ENCODE peak calls at places on chromosome 6, in ten cellular contexts. I is GM12891, J is right lobe of liver, R is stomach, C is adrenal gland, Z is esophagus muscularis mucosa, B is A549, Y is tibial nerve, E is breast epithelium, S is body of pancreas. T is an unnamed sample.

GRCh38 chr6:88562737-88563625 is 396.8 kb upstream of the CNR1 start:
- DNase-seq in I (no peak), J (no peak), R (no peak), C (no peak), Z (peak; percentile 70), B (no peak), Y (no peak), E (no peak), S (no peak), T (no peak)

GRCh38 chr6:158894192-158894591 is 75.0 kb upstream of the EZR start:
- DNase-seq in I (no peak), J (no peak), R (no peak), C (no peak), Z (no peak), B (peak; percentile 62), Y (no peak), E (no peak), S (no peak), T (peak; percentile 86)

GRCh38 chr6:166999145-166999844 is at the start of gene CEP43:
- DNase-seq in I (peak; percentile 89), J (peak; percentile 98), R (peak; percentile 94), C (peak; percentile 96), Z (peak; percentile 97), B (peak; percentile 66), Y (peak; percentile 87), E (peak; percentile 85), S (peak; percentile 94), T (peak; percentile 88)

GRCh38 chr6:134636221-134636830 is 313.6 kb downstream of the ALDH8A1 start:
- DNase-seq in I (no peak), J (peak; percentile 29), R (no peak), C (no peak), Z (no peak), B (no peak), Y (no peak), E (no peak), S (no peak), T (no peak)

GRCh38 chr6:130129781-130130246 is 92.9 kb downstream of the SAMD3 start:
- DNase-seq in I (no peak), J (no peak), R (no peak), C (no peak), Z (no peak), B (no peak), Y (no peak), E (no peak), S (no peak), T (no peak)

GRCh38 chr6:130907687-130908086 is 80.5 kb downstream of the SMLR1 start:
- DNase-seq in I (no peak), J (no peak), R (no peak), C (no peak), Z (no peak), B (no peak), Y (no peak), E (no peak), S (no peak), T (no peak)

GRCh38 chr6:77341058-77341986 is 122.0 kb downstream of the HTR1B start:
- DNase-seq in I (no peak), J (no peak), R (peak; percentile 68), C (peak; percentile 80), Z (no peak), B (no peak), Y (no peak), E (no peak), S (peak; percentile 72), T (no peak)

GRCh38 chr6:152471459-152472070 is 165.6 kb downstream of the SYNE1 start:
- DNase-seq in I (no peak), J (no peak), R (no peak), C (no peak), Z (no peak), B (no peak), Y (no peak), E (no peak), S (no peak), T (no peak)

GRCh38 chr6:151044465-151045441 is 179.3 kb downstream of the MTHFD1L start:
- DNase-seq in I (peak; percentile 19), J (peak; percentile 89), R (peak; percentile 93), C (peak; percentile 78), Z (no peak), B (peak; percentile 49), Y (peak; percentile 66), E (peak; percentile 40), S (peak; percentile 98), T (peak; percentile 82)

GRCh38 chr6:5510331-5510730 is 249.0 kb downstream of the FARS2 start:
- DNase-seq in I (no peak), J (no peak), R (no peak), C (no peak), Z (no peak), B (no peak), Y (no peak), E (no peak), S (no peak), T (no peak)

GRCh38 chr6:18265099-18265372 is 706 bp upstream of the DEK start:
- DNase-seq in I (no peak), J (no peak), R (no peak), C (no peak), Z (no peak), B (no peak), Y (no peak), E (no peak), S (no peak), T (no peak)

GRCh38 chr6:18263561-18264337 is 581 bp downstream of the DEK start:
- DNase-seq in I (peak; percentile 12), J (peak; percentile 75), R (peak; percentile 74), C (no peak), Z (no peak), B (peak; percentile 28), Y (peak; percentile 35), E (no peak), S (peak; percentile 67), T (no peak)

GRCh38 chr6:18261877-18262276 is 2.5 kb downstream of the DEK start:
- DNase-seq in I (no peak), J (no peak), R (no peak), C (no peak), Z (no peak), B (no peak), Y (no peak), E (no peak), S (no peak), T (no peak)

GRCh38 chr6:18264338-18265098 is at the start of gene DEK:
- DNase-seq in I (peak; percentile 57), J (peak; percentile 87), R (peak; percentile 86), C (peak; percentile 94), Z (peak; percentile 96), B (peak; percentile 51), Y (peak; percentile 71), E (peak; percentile 73), S (peak; percentile 83), T (peak; percentile 58)

GRCh38 chr6:18262812-18263560 is 1.3 kb downstream of the DEK start:
- DNase-seq in I (peak; percentile 37), J (no peak), R (no peak), C (no peak), Z (no peak), B (no peak), Y (no peak), E (no peak), S (no peak), T (no peak)
- TF ChIP-seq POLR2A in I (peak; percentile 79), J (no peak), R (no peak), C (no peak), Z (no peak), B (no peak), Y (no peak), E (no peak), S (no peak), T (no peak)

GRCh38 chr6:45419574-45420082 is 41.9 kb upstream of the SUPT3H start:
- DNase-seq in I (no peak), J (peak; percentile 75), R (peak; percentile 66), C (peak; percentile 81), Z (no peak), B (peak; percentile 9), Y (peak; percentile 32), E (peak; percentile 60), S (peak; percentile 41), T (peak; percentile 65)
- TF ChIP-seq POLR2A in I (no peak), J (no peak), R (no peak), C (no peak), Z (no peak), B (no peak), Y (no peak), E (no peak), S (no peak), T (no peak)

GRCh38 chr6:83062225-83062624 is 3.4 kb downstream of the UBE3D start:
- DNase-seq in I (no peak), J (no peak), R (no peak), C (no peak), Z (no peak), B (no peak), Y (no peak), E (no peak), S (no peak), T (no peak)

GRCh38 chr6:83069633-83070032 is 2.2 kb downstream of the DOP1A start:
- DNase-seq in I (no peak), J (no peak), R (no peak), C (no peak), Z (no peak), B (no peak), Y (no peak), E (no peak), S (no peak), T (no peak)

GRCh38 chr6:83067448-83068413 is at the start of gene DOP1A:
- DNase-seq in I (peak; percentile 80), J (peak; percentile 97), R (peak; percentile 97), C (peak; percentile 98), Z (peak; percentile 98), B (peak; percentile 73), Y (peak; percentile 90), E (peak; percentile 94), S (peak; percentile 97), T (peak; percentile 86)

GRCh38 chr6:83068628-83069027 is 1.2 kb downstream of the DOP1A start:
- DNase-seq in I (no peak), J (no peak), R (no peak), C (no peak), Z (no peak), B (no peak), Y (no peak), E (no peak), S (no peak), T (no peak)

DNA sequence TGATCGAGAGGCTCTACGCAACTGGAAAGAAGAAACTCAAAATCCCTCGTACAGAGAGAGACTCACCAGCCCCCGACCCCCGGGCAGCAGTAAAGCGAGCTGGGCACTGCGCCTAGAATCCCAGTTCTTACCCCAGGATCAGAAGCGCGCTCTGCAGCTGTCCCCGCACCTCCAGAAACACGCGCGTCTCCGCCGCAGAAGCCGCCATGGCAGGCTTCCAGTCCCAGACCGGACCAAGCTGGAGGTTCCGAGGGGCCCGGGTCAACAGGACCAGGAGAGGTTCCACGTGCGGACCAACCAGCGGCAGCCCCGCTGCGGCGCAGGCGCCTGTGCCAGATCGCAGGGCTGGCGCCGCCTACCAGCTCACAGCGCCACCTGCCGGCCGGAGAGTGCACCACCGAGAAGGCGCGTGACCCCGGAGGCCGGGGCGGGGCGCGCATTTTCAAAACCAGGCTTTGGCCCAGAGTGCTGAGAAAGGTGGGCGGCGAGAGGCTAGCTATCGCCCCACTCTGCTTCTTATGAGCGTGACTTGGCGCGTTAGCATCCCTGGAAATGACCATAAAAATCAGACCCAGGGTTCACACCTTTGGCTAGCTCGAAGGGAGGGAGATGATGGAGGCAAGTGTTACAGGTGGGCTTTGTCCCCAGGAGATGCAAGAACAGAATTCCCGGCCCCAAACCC is at the start of gene UBE3D:
- DNase-seq in I (peak; percentile 60), J (peak; percentile 93), R (peak; percentile 93), C (peak; percentile 95), Z (peak; percentile 96), B (peak; percentile 70), Y (peak; percentile 83), E (peak; percentile 65), S (peak; percentile 91), T (peak; percentile 51)
- TF ChIP-seq POLR2A in I (peak; percentile 63), J (peak; percentile 56), R (no peak), C (peak; percentile 23), Z (no peak), B (peak; percentile 72), Y (peak; percentile 37), E (no peak), S (peak; percentile 56), T (peak; percentile 65)

GRCh38 chr6:106325336-106326178 is at the start of gene ATG5:
- DNase-seq in I (peak; percentile 96), J (peak; percentile 99), R (peak; percentile 100), C (peak; percentile 100), Z (peak; percentile 100), B (peak; percentile 88), Y (peak; percentile 98), E (peak; percentile 99), S (peak; percentile 100), T (peak; percentile 98)
- TF ChIP-seq POLR2A in I (peak; percentile 89), J (peak; percentile 90), R (no peak), C (peak; percentile 85), Z (peak; percentile 56), B (peak; percentile 59), Y (peak; percentile 70), E (peak; percentile 36), S (peak; percentile 97), T (peak; percentile 65)